ENCODE peak calls at places on chromosome 12, in seven cellular contexts. W, R, A, O, B, M and D are unnamed samples.

GRCh38 chr12:65330341-65330740 is 51.9 kb downstream of the MSRB3 start:
- DNase-seq in M (no peak), B (peak), R (no peak), W (no peak), A (no peak), O (no peak), D (no peak)

GRCh38 chr12:100566887-100567637 is 6.4 kb upstream of the GAS2L3 start:
- DNase-seq in M (no peak), R (no peak), B (no peak), A (no peak), O (no peak), W (no peak), D (no peak)

GRCh38 chr12:124764870-124765570 is 98.6 kb downstream of the SCARB1 start:
- DNase-seq in A (no peak), M (peak), O (no peak), B (peak), W (no peak), R (no peak), D (peak)

GRCh38 chr12:47302111-47302597 is 222.4 kb upstream of the AMIGO2 start:
- DNase-seq in M (peak), W (no peak), B (no peak), O (no peak), R (no peak), A (no peak), D (no peak)

GRCh38 chr12:122106891-122107660 is 28.5 kb downstream of the MLXIP start:
- DNase-seq in W (no peak), B (peak), A (no peak), M (peak), R (peak), O (peak), D (no peak)

GRCh38 chr12:72790273-72790672 is 518.1 kb downstream of the TRHDE start:
- DNase-seq in A (no peak), M (no peak), O (no peak), B (no peak), R (no peak), W (no peak), D (no peak)

GRCh38 chr12:47832263-47832933 is 12.7 kb upstream of the HDAC7 start:
- DNase-seq in W (no peak), M (no peak), R (no peak), B (no peak), A (no peak), O (no peak), D (no peak)

GRCh38 chr12:65170245-65170881 is 980 bp downstream of the LEMD3 start:
- DNase-seq in M (peak), O (peak), R (peak), A (no peak), B (peak), W (peak), D (no peak)

GRCh38 chr12:56220611-56221232 is 1.0 kb downstream of the RNF41 start:
- DNase-seq in R (no peak), B (peak), A (no peak), M (peak), W (no peak), O (peak), D (no peak)

GRCh38 chr12:56029166-56029519 is 8.3 kb downstream of the IKZF4 start:
- DNase-seq in O (no peak), R (no peak), B (peak), W (no peak), A (no peak), M (peak), D (no peak)

GRCh38 chr12:112140728-112141127 is 15.4 kb downstream of the TRAFD1 start:
- DNase-seq in M (no peak), R (no peak), A (no peak), O (no peak), B (no peak), W (no peak), D (no peak)

GRCh38 chr12:63276537-63277365 is 125.8 kb upstream of the AVPR1A start:
- DNase-seq in O (peak), A (no peak), M (peak), W (no peak), B (peak), R (no peak), D (no peak)

GRCh38 chr12:12899530-12900380 is 8.4 kb downstream of the GPRC5A start:
- DNase-seq in W (no peak), A (peak), M (peak), R (no peak), B (peak), O (no peak), D (peak)
- H3K4me3 ChIP-seq in W (no peak), A (no peak), M (no peak), R (no peak), B (no peak), O (no peak), D (no peak)

DNA sequence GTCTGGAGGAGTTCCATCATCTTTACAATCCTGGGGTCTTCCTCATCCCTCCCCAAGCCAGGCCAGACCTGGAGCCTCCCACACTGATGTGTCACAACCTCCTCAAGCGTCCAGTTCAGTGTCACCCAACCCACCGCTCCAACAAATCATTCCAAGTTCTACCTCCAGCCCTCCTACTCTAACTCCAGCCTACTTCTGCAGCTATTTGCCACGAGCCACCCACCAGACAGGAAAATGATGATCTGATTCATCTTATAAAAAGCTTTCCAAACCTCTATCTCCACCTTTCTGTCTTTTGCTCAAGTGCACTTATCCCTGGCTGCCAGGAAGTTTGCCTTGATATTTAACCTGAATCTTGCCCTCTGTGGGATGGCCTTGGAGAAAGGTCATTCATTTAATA is 30.2 kb downstream of the SMUG1 start:
- DNase-seq in W (no peak), R (no peak), O (no peak), B (no peak), M (no peak), A (no peak), D (no peak)
- TF ChIP-seq CTCF in W (no peak), R (no peak), O (no peak), B (no peak), M (no peak), A (no peak), D (no peak)

DNA sequence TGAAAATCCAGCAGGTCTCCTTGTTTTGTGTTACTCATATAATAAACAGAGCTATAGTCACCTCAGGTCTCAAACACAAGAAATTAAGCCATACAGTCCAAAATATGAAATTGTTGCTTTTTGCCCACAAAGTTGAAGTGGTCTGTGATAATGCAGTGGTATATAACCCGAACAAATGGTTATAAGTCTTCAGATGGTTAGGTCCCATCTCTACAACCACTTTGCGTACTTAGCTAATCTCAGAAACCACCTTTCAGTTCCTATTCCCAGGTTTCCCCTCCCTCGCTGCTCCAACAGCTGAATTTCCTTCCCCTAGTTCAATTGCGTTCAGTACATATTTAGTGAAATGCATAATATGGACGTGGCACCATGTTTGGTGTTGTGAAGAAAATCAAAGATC is 3.3 kb upstream of the KCNA5 start:
- DNase-seq in W (no peak), O (no peak), R (no peak), M (no peak), A (no peak), B (no peak), D (no peak)
- H3K4me3 ChIP-seq in W (no peak), O (no peak), R (no peak), M (no peak), A (no peak), B (no peak), D (no peak)

GRCh38 chr12:22084852-22085251 is 38.8 kb downstream of the CMAS start:
- DNase-seq in R (no peak), W (no peak), B (no peak), M (no peak), A (no peak), O (no peak), D (no peak)

GRCh38 chr12:22082190-22082701 is 36.2 kb downstream of the CMAS start:
- DNase-seq in W (no peak), M (no peak), O (no peak), A (no peak), B (no peak), R (no peak), D (no peak)

GRCh38 chr12:22088886-22089285 is 42.9 kb downstream of the CMAS start:
- DNase-seq in A (no peak), R (no peak), W (no peak), O (no peak), B (no peak), M (no peak), D (no peak)

GRCh38 chr12:22083167-22083566 is 37.1 kb downstream of the CMAS start:
- DNase-seq in A (no peak), B (peak), O (no peak), R (no peak), W (no peak), M (peak), D (no peak)
- TF ChIP-seq CTCF in A (peak), B (peak), O (no peak), R (peak), W (peak), M (peak), D (peak)

GRCh38 chr12:30357712-30358111 is 338.0 kb downstream of the IPO8 start:
- DNase-seq in O (no peak), A (no peak), W (no peak), M (no peak), B (no peak), R (no peak), D (no peak)
- H3K4me3 ChIP-seq in O (no peak), A (no peak), W (no peak), M (no peak), B (no peak), R (no peak), D (no peak)

GRCh38 chr12:49093746-49094103 is 876 bp downstream of the DHH start:
- DNase-seq in W (no peak), A (no peak), M (no peak), B (no peak), R (peak), O (no peak), D (no peak)
- TF ChIP-seq CTCF in W (no peak), A (no peak), M (no peak), B (no peak), R (no peak), O (no peak), D (no peak)

GRCh38 chr12:108839011-108839889 is 18.1 kb downstream of the SSH1 start:
- DNase-seq in A (no peak), W (peak), B (peak), M (peak), O (peak), R (peak), D (no peak)

GRCh38 chr12:108835860-108836634 is 21.3 kb downstream of the SSH1 start:
- DNase-seq in O (no peak), B (no peak), W (no peak), R (no peak), A (no peak), M (no peak), D (no peak)

GRCh38 chr12:108838194-108839010 is 19.0 kb downstream of the SSH1 start:
- DNase-seq in O (peak), R (peak), B (peak), M (peak), A (peak), W (peak), D (peak)

GRCh38 chr12:108837239-108837638 is 20.1 kb downstream of the SSH1 start:
- DNase-seq in O (no peak), B (peak), R (no peak), A (no peak), W (no peak), M (no peak), D (no peak)

GRCh38 chr12:108837680-108838079 is 19.7 kb downstream of the SSH1 start:
- DNase-seq in M (no peak), B (no peak), R (no peak), W (no peak), O (no peak), A (no peak), D (no peak)
- H3K4me3 ChIP-seq in M (no peak), B (no peak), R (no peak), W (no peak), O (no peak), A (no peak), D (no peak)

GRCh38 chr12:27305673-27306504 is 26.7 kb upstream of the BMAL2 start:
- DNase-seq in B (peak), W (no peak), M (peak), O (no peak), A (no peak), R (no peak), D (no peak)

GRCh38 chr12:27304856-27305255 is 27.8 kb upstream of the BMAL2 start:
- DNase-seq in O (no peak), A (no peak), R (no peak), B (no peak), W (no peak), M (no peak), D (no peak)

GRCh38 chr12:27309995-27310315 is 22.7 kb upstream of the BMAL2 start:
- DNase-seq in M (no peak), B (no peak), O (no peak), W (no peak), A (no peak), R (no peak), D (no peak)

DNA sequence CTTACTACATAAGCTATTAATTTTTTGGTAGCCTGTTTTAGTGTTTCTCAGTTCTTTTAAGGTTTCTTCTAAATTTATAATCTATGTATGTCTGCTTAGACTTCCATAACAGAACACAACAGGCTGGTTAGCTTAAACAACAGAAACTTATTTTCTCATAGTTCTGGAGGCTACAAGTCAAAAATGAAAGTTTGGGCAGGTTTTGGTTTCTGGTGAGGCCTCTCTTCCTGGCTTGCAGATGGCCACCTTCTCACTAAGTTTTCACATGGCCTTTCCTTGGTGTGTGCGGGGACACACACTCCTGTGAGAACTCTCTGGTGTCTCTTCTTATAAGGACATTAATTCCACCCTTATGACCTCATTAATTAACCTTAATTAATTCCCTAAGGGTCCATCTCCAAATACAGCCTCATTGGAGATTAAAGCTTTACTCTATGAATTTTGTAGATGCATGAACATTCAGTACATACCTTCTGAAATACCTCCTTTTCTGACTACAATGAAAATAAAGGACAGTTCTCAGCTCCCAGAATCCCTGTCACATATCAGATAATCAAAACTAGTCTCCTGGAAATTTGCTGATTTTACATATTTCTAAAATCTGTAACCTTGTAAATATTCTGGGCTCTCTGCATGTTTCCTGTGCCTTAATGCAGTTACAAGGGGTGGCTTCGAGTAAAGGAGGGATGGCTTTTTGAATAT is 23.2 kb upstream of the BMAL2 start:
- DNase-seq in A (no peak), W (no peak), B (no peak), R (no peak), M (no peak), O (no peak), D (no peak)
- TF ChIP-seq CTCF in A (no peak), W (no peak), B (no peak), R (no peak), M (no peak), O (no peak), D (no peak)

DNA sequence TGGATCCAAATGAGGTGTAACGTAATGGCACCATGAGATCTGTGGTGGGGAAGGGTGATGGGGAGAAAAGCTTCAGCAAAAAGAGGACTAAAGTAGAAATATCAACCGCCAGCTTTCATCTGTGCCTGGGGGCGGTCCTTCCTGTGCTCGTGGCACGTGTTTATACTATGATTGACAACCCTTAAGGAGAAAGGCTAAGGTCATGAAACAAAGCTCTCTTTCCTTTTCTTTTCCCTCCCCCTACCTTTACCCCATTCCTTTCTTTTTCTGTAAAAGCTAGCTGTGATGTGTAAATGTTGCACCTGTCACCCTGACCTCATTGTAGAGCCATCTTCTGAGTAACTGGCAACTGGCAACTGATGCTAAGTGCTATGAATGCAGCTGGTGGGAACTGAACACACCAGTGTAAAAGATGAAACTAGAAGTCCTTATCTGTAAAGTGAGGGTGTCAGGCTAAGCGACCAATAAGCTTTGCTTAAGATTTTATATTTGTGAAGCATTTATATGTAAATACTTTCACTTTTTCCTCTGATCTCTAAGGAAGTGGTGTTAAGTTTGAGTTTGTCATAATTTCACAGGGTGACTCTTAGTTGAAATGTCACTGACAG is 102.8 kb upstream of the BCAT1 start:
- DNase-seq in M (no peak), B (no peak), A (no peak), W (no peak), O (peak), R (no peak), D (no peak)
- H3K4me3 ChIP-seq in M (no peak), B (no peak), A (no peak), W (peak), O (no peak), R (peak), D (no peak)